ENCODE peak calls at places on chromosome 13, in six cellular contexts. T is AG10803; B is esophagus squamous epithelium; H is psoas muscle; F is stimulated activated CD8-positive, alpha-beta memory T cell treated with anti-CD3 and anti-CD28 coated beads, Interleukin-7, amount 100 ng/mL, for 1 hour; N is ELR. Z is an unnamed sample.

GRCh38 chr13:112171570-112171965 is 104.6 kb downstream of the SOX1 start:
- DNase-seq in T (no peak), B (no peak), H (no peak), F (no peak), N (no peak), Z (no peak)

GRCh38 chr13:79401259-79402071 is 4.6 kb downstream of the RBM26 start:
- DNase-seq in T (no peak), B (no peak), H (no peak), F (no peak), N (no peak), Z (no peak)

GRCh38 chr13:36875431-36875830 is 44.6 kb downstream of the SMAD9 start:
- DNase-seq in T (no peak), B (no peak), H (no peak), F (no peak), N (no peak), Z (no peak)

GRCh38 chr13:37068962-37069361 is 9.5 kb upstream of the SUPT20H start:
- DNase-seq in T (peak), B (no peak), H (no peak), F (no peak), N (peak), Z (no peak)

GRCh38 chr13:29594310-29594709 is 1.2 kb downstream of the SLC7A1 start:
- DNase-seq in T (peak), B (no peak), H (no peak), F (no peak), N (peak), Z (peak)

GRCh38 chr13:21637296-21637695 is 33.3 kb upstream of the MICU2 start:
- DNase-seq in T (no peak), B (no peak), H (no peak), F (no peak), N (peak), Z (peak)

GRCh38 chr13:112444001-112444311 is 67.8 kb downstream of the SPACA7 start:
- DNase-seq in T (peak), B (no peak), H (peak), F (no peak), N (peak), Z (no peak)

GRCh38 chr13:112443191-112444000 is 67.2 kb downstream of the SPACA7 start:
- DNase-seq in T (no peak), B (no peak), H (no peak), F (no peak), N (peak), Z (no peak)

GRCh38 chr13:114019367-114019766 is 45.5 kb upstream of the C13orf46 start:
- DNase-seq in T (no peak), B (no peak), H (peak), F (no peak), N (peak), Z (no peak)

GRCh38 chr13:112725346-112726017 is 35.6 kb downstream of the ATP11A start:
- DNase-seq in T (peak), B (no peak), H (peak), F (no peak), N (peak), Z (no peak)

GRCh38 chr13:112764028-112764427 is 74.2 kb downstream of the ATP11A start:
- DNase-seq in T (no peak), B (no peak), H (no peak), F (no peak), N (no peak), Z (no peak)

GRCh38 chr13:85040176-85040660 is 759.0 kb downstream of the SLITRK6 start:
- DNase-seq in T (no peak), B (no peak), H (no peak), F (no peak), N (no peak), Z (no peak)

GRCh38 chr13:92976657-92977056 is 249.9 kb upstream of the GPC6 start:
- DNase-seq in T (no peak), B (no peak), H (no peak), F (no peak), N (no peak), Z (no peak)

GRCh38 chr13:30341815-30342570 is 34.6 kb upstream of the KATNAL1 start:
- DNase-seq in T (peak), B (no peak), H (peak), F (no peak), N (peak), Z (no peak)

GRCh38 chr13:50353651-50354415 is 338.6 kb downstream of the KCNRG start:
- DNase-seq in T (peak), B (no peak), H (no peak), F (no peak), N (peak), Z (no peak)

GRCh38 chr13:31042084-31042483 is 109.6 kb downstream of the TEX26 start:
- DNase-seq in T (no peak), B (no peak), H (no peak), F (no peak), N (no peak), Z (no peak)